ENCODE peak calls at places on chromosomes 16 and 17, in five cellular contexts. T, L, G, V and Q are unnamed samples.

GRCh38 chr17:82103588-82104451 is 5.8 kb upstream of the FASN start:
- DNase-seq in T (no peak), L (peak), G (peak), V (peak), Q (peak)

GRCh38 chr17:58060596-58061191 is 22.5 kb upstream of the DYNLL2 start:
- DNase-seq in T (no peak), L (no peak), G (peak), V (no peak), Q (peak)

GRCh38 chr16:11582157-11582814 is 4.4 kb downstream of the LITAF start:
- DNase-seq in T (no peak), L (no peak), G (no peak), V (no peak), Q (no peak)

GRCh38 chr17:36600936-36601302 is 464 bp upstream of the MRM1 start:
- DNase-seq in T (peak), L (no peak), G (no peak), V (no peak), Q (no peak)

GRCh38 chr17:68733241-68734176 is 132.3 kb upstream of the FAM20A start:
- DNase-seq in T (no peak), L (no peak), G (peak), V (peak), Q (no peak)

GRCh38 chr16:85372627-85373372 is 240.3 kb upstream of the GSE1 start:
- DNase-seq in T (peak), L (no peak), G (peak), V (no peak), Q (no peak)

GRCh38 chr16:2475413-2476344 is 752 bp downstream of the TBC1D24 start:
- DNase-seq in T (no peak), L (peak), G (no peak), V (peak), Q (no peak)

GRCh38 chr17:79842136-79842655 is 3.0 kb upstream of the CBX4 start:
- DNase-seq in T (no peak), L (no peak), G (no peak), V (no peak), Q (no peak)

GRCh38 chr16:58346831-58347371 is 45.4 kb upstream of the GINS3 start:
- DNase-seq in T (no peak), L (no peak), G (no peak), V (peak), Q (no peak)

GRCh38 chr17:78993241-78993956 is 13.7 kb upstream of the LGALS3BP start:
- DNase-seq in T (peak), L (peak), G (peak), V (peak), Q (no peak)

GRCh38 chr17:49787932-49788442 is 494 bp upstream of the KAT7 start:
- DNase-seq in T (no peak), L (no peak), G (peak), V (no peak), Q (no peak)

GRCh38 chr17:79340286-79340685 is 265.7 kb downstream of the ENGASE start:
- DNase-seq in T (no peak), L (no peak), G (no peak), V (no peak), Q (no peak)

GRCh38 chr16:19882641-19883040 is 2.0 kb downstream of the GPRC5B start:
- DNase-seq in T (no peak), L (no peak), G (no peak), V (no peak), Q (no peak)
- H3K4me3 ChIP-seq in T (no peak), L (no peak), G (no peak), V (peak), Q (no peak)

DNA sequence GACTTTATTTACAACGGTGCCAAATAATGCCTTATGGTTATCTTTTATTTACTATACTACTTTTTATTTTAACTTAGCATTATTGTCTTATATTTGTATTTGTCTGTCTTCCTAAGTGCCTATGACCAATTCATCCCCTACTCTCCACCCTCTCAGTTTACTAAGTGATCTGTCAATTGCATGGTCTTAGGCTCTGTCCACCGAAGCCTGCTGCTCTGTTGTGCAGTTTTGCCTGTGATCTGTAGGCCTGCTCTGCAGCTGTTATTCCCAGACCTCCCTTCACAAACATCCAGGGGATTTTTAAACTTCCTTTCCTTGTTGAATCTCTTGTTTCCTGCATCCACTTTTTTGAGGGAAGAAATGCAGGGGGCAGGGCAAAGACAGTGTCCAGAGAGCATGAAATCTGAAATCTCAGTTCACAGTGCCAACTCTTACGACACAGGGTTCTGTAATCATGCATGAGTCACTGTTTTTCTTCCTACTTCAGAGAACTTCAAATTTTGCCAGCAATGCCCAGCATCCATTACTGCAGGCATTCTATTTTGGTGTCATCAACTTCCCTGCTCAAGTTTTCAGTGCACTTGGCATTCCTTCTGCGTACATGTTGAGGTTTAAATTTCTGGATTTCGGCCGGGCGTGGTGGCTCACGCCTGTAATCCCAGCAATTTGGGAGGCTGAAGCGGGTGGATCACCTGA is 11.4 kb downstream of the SLFN5 start:
- DNase-seq in T (peak), L (peak), G (peak), V (peak), Q (peak)
- TF ChIP-seq CTCF in T (no peak), L (no peak), G (no peak), V (no peak), Q (no peak)

GRCh38 chr17:10196384-10196783 is 2.0 kb downstream of the GAS7 start:
- DNase-seq in T (no peak), L (no peak), G (no peak), V (no peak), Q (no peak)
- H3K4me3 ChIP-seq in T (no peak), L (no peak), G (no peak), V (no peak), Q (no peak)

GRCh38 chr16:64196444-64196843 is 925.4 kb downstream of the CDH11 start:
- DNase-seq in T (no peak), L (no peak), G (no peak), V (no peak), Q (no peak)
- TF ChIP-seq CTCF in T (no peak), L (no peak), G (no peak), V (no peak), Q (no peak)

GRCh38 chr17:50866950-50867855 is 1.0 kb upstream of the TOB1 start:
- DNase-seq in T (peak), L (peak), G (peak), V (peak), Q (peak)

GRCh38 chr17:50867856-50868438 is 1.8 kb upstream of the TOB1 start:
- DNase-seq in T (no peak), L (no peak), G (no peak), V (no peak), Q (no peak)

GRCh38 chr17:50865868-50866260 is 290 bp downstream of the TOB1 start:
- DNase-seq in T (no peak), L (no peak), G (no peak), V (no peak), Q (no peak)

GRCh38 chr17:50866261-50866949 is at the start of gene TOB1:
- DNase-seq in T (peak), L (peak), G (peak), V (peak), Q (peak)

DNA sequence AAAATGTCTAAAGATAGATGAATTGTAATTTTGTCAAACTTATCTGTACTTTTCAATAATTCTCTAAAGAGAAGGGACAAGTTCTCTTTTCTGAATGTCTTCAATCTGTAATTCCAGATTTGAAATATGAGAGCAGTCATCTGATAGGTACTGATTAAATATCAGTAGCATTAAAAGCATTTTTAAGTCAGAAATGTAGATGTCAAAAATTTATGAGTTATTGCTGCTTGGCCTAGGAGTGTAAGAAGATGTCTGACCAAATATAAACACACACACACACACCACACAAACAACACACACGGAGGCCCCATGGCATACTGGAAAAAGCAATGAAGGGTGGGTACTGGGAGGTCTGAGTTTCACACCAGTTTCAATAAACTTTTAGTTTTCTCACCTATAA is 2.4 kb upstream of the TOB1 start:
- DNase-seq in T (no peak), L (no peak), G (no peak), V (no peak), Q (no peak)
- H3K4me3 ChIP-seq in T (peak), L (no peak), G (no peak), V (peak), Q (peak)